ENCODE peak calls at places on chromosomes 2 and 18, in ten cellular contexts. H is C1 segment of cervical spinal cord; K is AG10803; W is NCI-H1436 treated with DMSO at 0.1 percent for 48 hours; J is stimulated activated CD8-positive, alpha-beta memory T cell treated with anti-CD3 and anti-CD28 coated beads, Interleukin-7, amount 100 ng/mL, for 48 hours; D is stromal cell of bone marrow; B is smooth muscle cell of the brain vasculature; V is stimulated activated naive B cell treated with anti-CD40 and anti-IgM and Interleukin-4, amounts not matched to agents 10 μg/mL and 1 μg/mL and 100 μg/mL, for 72 hours; T is NCI-H1105 treated with DMSO at 0.1 percent for 48 hours; C is choroid plexus epithelial cell. S is an unnamed sample.

GRCh38 chr2:25856377-25856776 is 21.9 kb downstream of the ASXL2 start:
- DNase-seq in H (no peak), K (no peak), W (no peak), J (no peak), D (no peak), B (no peak), V (no peak), T (no peak), C (no peak), S (no peak)

GRCh38 chr2:143901185-143901842 is 618.6 kb downstream of the ZEB2 start:
- DNase-seq in H (no peak), K (peak; percentile 83), W (no peak), J (no peak), D (peak; percentile 47), B (no peak), V (no peak), T (no peak), C (peak; percentile 87), S (peak; percentile 15)

GRCh38 chr2:147346142-147346541 is 498.7 kb upstream of the ACVR2A start:
- DNase-seq in H (no peak), K (no peak), W (no peak), J (no peak), D (no peak), B (no peak), V (no peak), T (no peak), C (no peak), S (no peak)

GRCh38 chr2:185785851-185786473 is 47.4 kb downstream of the FSIP2 start:
- DNase-seq in H (no peak), K (no peak), W (no peak), J (no peak), D (peak; percentile 3), B (no peak), V (no peak), T (no peak), C (no peak), S (peak; percentile 24)

GRCh38 chr2:100875516-100876230 is 55.7 kb downstream of the NPAS2 start:
- DNase-seq in H (no peak), K (no peak), W (no peak), J (no peak), D (no peak), B (no peak), V (no peak), T (peak; percentile 37), C (peak; percentile 67), S (no peak)

GRCh38 chr2:11099122-11100065 is 55.9 kb upstream of the SLC66A3 start:
- DNase-seq in H (no peak), K (no peak), W (no peak), J (no peak), D (no peak), B (no peak), V (no peak), T (no peak), C (no peak), S (no peak)

GRCh38 chr2:128595763-128596452 is 277.2 kb upstream of the HS6ST1 start:
- DNase-seq in H (no peak), K (no peak), W (no peak), J (no peak), D (no peak), B (no peak), V (no peak), T (no peak), C (no peak), S (no peak)

GRCh38 chr18:48073231-48073930 is 142.9 kb upstream of the SMAD2 start:
- DNase-seq in H (no peak), K (peak; percentile 44), W (no peak), J (no peak), D (peak; percentile 2), B (peak; percentile 32), V (no peak), T (no peak), C (no peak), S (no peak)

GRCh38 chr18:65527879-65528633 is 222.8 kb upstream of the CDH7 start:
- DNase-seq in H (no peak), K (no peak), W (peak; percentile 52), J (no peak), D (no peak), B (no peak), V (no peak), T (peak; percentile 57), C (no peak), S (no peak)

GRCh38 chr18:2102022-2102421 is 469.3 kb downstream of the METTL4 start:
- DNase-seq in H (no peak), K (no peak), W (no peak), J (no peak), D (no peak), B (no peak), V (no peak), T (no peak), C (no peak), S (no peak)

GRCh38 chr2:204452464-204453023 is 92.7 kb upstream of the PARD3B start:
- DNase-seq in H (peak; percentile 33), K (peak; percentile 100), W (no peak), J (no peak), D (peak; percentile 99), B (peak; percentile 83), V (no peak), T (peak; percentile 68), C (peak; percentile 96), S (no peak)

GRCh38 chr2:168773719-168774521 is 28.5 kb upstream of the NOSTRIN start:
- DNase-seq in H (no peak), K (peak; percentile 71), W (no peak), J (peak; percentile 10), D (peak; percentile 38), B (peak; percentile 43), V (no peak), T (peak; percentile 42), C (peak; percentile 95), S (no peak)

GRCh38 chr2:134676960-134677359 is 41.8 kb downstream of the TMEM163 start:
- DNase-seq in H (no peak), K (no peak), W (no peak), J (no peak), D (no peak), B (no peak), V (no peak), T (no peak), C (no peak), S (no peak)

GRCh38 chr2:45342-46130 is 769 bp downstream of the FAM110C start:
- DNase-seq in H (no peak), K (no peak), W (no peak), J (no peak), D (no peak), B (no peak), V (no peak), T (peak; percentile 54), C (no peak), S (no peak)

GRCh38 chr2:70850905-70851304 is 15.3 kb upstream of the CD207 start:
- DNase-seq in H (peak; percentile 16), K (no peak), W (no peak), J (no peak), D (no peak), B (no peak), V (no peak), T (no peak), C (no peak), S (no peak)

GRCh38 chr2:241818943-241819270 is 9.9 kb downstream of the NEU4 start:
- DNase-seq in H (no peak), K (no peak), W (no peak), J (no peak), D (no peak), B (no peak), V (no peak), T (no peak), C (no peak), S (no peak)

GRCh38 chr2:529425-529824 is 147.8 kb downstream of the TMEM18 start:
- DNase-seq in H (no peak), K (no peak), W (peak; percentile 37), J (no peak), D (peak; percentile 5), B (no peak), V (no peak), T (peak; percentile 54), C (peak; percentile 77), S (no peak)

GRCh38 chr2:128568106-128568505 is 249.4 kb upstream of the HS6ST1 start:
- DNase-seq in H (no peak), K (no peak), W (no peak), J (no peak), D (no peak), B (no peak), V (no peak), T (no peak), C (no peak), S (no peak)

GRCh38 chr2:238873401-238873801 is 25.5 kb downstream of the TWIST2 start:
- DNase-seq in H (no peak), K (no peak), W (no peak), J (no peak), D (no peak), B (no peak), V (no peak), T (no peak), C (no peak), S (no peak)

GRCh38 chr18:12031836-12032235 is 50.5 kb downstream of the IMPA2 start:
- DNase-seq in H (no peak), K (peak; percentile 87), W (no peak), J (no peak), D (peak; percentile 78), B (peak; percentile 37), V (no peak), T (no peak), C (peak; percentile 75), S (no peak)

GRCh38 chr2:227460079-227460485 is 11.9 kb upstream of the AGFG1 start:
- DNase-seq in H (no peak), K (peak; percentile 65), W (no peak), J (peak; percentile 79), D (no peak), B (no peak), V (peak; percentile 79), T (no peak), C (peak; percentile 56), S (peak; percentile 87)

GRCh38 chr2:137968477-137969417 is 4.5 kb downstream of the HNMT start:
- DNase-seq in H (peak; percentile 4), K (no peak), W (no peak), J (no peak), D (no peak), B (no peak), V (no peak), T (no peak), C (no peak), S (no peak)

GRCh38 chr2:223226264-223226663 is 174.3 kb downstream of the KCNE4 start:
- DNase-seq in H (no peak), K (no peak), W (no peak), J (no peak), D (no peak), B (no peak), V (no peak), T (no peak), C (no peak), S (no peak)

GRCh38 chr2:222655406-222655747 is 515 bp downstream of the FARSB start:
- DNase-seq in H (no peak), K (peak; percentile 22), W (no peak), J (peak; percentile 3), D (no peak), B (no peak), V (no peak), T (peak; percentile 43), C (peak; percentile 30), S (no peak)

GRCh38 chr2:218999021-218999880 is 6.0 kb upstream of the CRYBA2 start:
- DNase-seq in H (no peak), K (no peak), W (no peak), J (no peak), D (no peak), B (no peak), V (no peak), T (no peak), C (no peak), S (no peak)

GRCh38 chr18:78742346-78742745 is 237.3 kb upstream of the SALL3 start:
- DNase-seq in H (no peak), K (no peak), W (no peak), J (no peak), D (no peak), B (no peak), V (no peak), T (no peak), C (no peak), S (no peak)